ENCODE peak calls at places on chromosomes 16 and 17, in nine cellular contexts. One of them, this sample, is unnamed.

GRCh38 chr17:50212121-50212843 is 10.9 kb upstream of the COL1A1 start:
- DNase-seq in C1 segment of cervical spinal cord: no peak
- DNase-seq in astrocyte of the cerebellum: no peak
- DNase-seq in NCI-H510A: no peak
- DNase-seq in RPMI8226: no peak
- DNase-seq in GM23248: peak; percentile 91
- DNase-seq in cardiac fibroblast: peak; percentile 68
- DNase-seq in GM03348: peak; percentile 43
- DNase-seq in HT-29: no peak
- DNase-seq in this sample: no peak

GRCh38 chr17:70307430-70307829 is 138.1 kb downstream of the KCNJ2 start:
- DNase-seq in C1 segment of cervical spinal cord: no peak
- DNase-seq in astrocyte of the cerebellum: peak; percentile 79
- DNase-seq in NCI-H510A: no peak
- DNase-seq in RPMI8226: no peak
- DNase-seq in GM23248: peak; percentile 52
- DNase-seq in cardiac fibroblast: peak; percentile 58
- DNase-seq in GM03348: peak; percentile 9
- DNase-seq in HT-29: no peak
- DNase-seq in this sample: no peak

GRCh38 chr17:77958716-77959215 is 263 bp downstream of the TNRC6C start:
- DNase-seq in C1 segment of cervical spinal cord: no peak
- DNase-seq in astrocyte of the cerebellum: no peak
- DNase-seq in NCI-H510A: no peak
- DNase-seq in RPMI8226: peak; percentile 21
- DNase-seq in GM23248: no peak
- DNase-seq in cardiac fibroblast: no peak
- DNase-seq in GM03348: peak; percentile 61
- DNase-seq in HT-29: no peak
- DNase-seq in this sample: no peak

GRCh38 chr16:38941-39892 is 14.2 kb downstream of the POLR3K start:
- DNase-seq in C1 segment of cervical spinal cord: no peak
- DNase-seq in astrocyte of the cerebellum: no peak
- DNase-seq in NCI-H510A: peak; percentile 32
- DNase-seq in RPMI8226: peak; percentile 91
- DNase-seq in GM23248: no peak
- DNase-seq in cardiac fibroblast: no peak
- DNase-seq in GM03348: no peak
- DNase-seq in HT-29: peak; percentile 92
- DNase-seq in this sample: peak; percentile 62

GRCh38 chr17:79981661-79982101 is 54.0 kb downstream of the TBC1D16 start:
- DNase-seq in C1 segment of cervical spinal cord: no peak
- DNase-seq in astrocyte of the cerebellum: no peak
- DNase-seq in NCI-H510A: no peak
- DNase-seq in RPMI8226: no peak
- DNase-seq in GM23248: no peak
- DNase-seq in cardiac fibroblast: no peak
- DNase-seq in GM03348: no peak
- DNase-seq in HT-29: no peak
- DNase-seq in this sample: no peak

GRCh38 chr17:1312261-1312870 is 32.9 kb downstream of the TRARG1 start:
- DNase-seq in C1 segment of cervical spinal cord: no peak
- DNase-seq in astrocyte of the cerebellum: no peak
- DNase-seq in NCI-H510A: no peak
- DNase-seq in RPMI8226: peak; percentile 16
- DNase-seq in GM23248: no peak
- DNase-seq in cardiac fibroblast: no peak
- DNase-seq in GM03348: no peak
- DNase-seq in HT-29: no peak
- DNase-seq in this sample: no peak

GRCh38 chr16:4245400-4245799 is 3.5 kb upstream of the SRL start:
- DNase-seq in C1 segment of cervical spinal cord: no peak
- DNase-seq in astrocyte of the cerebellum: no peak
- DNase-seq in NCI-H510A: no peak
- DNase-seq in RPMI8226: no peak
- DNase-seq in GM23248: peak; percentile 32
- DNase-seq in cardiac fibroblast: peak; percentile 13
- DNase-seq in GM03348: peak; percentile 37
- DNase-seq in HT-29: no peak
- DNase-seq in this sample: no peak

GRCh38 chr17:43907425-43907981 is at the start of gene MPP2:
- DNase-seq in C1 segment of cervical spinal cord: peak; percentile 86
- DNase-seq in astrocyte of the cerebellum: peak; percentile 32
- DNase-seq in NCI-H510A: peak; percentile 61
- DNase-seq in RPMI8226: peak; percentile 75
- DNase-seq in GM23248: peak; percentile 89
- DNase-seq in cardiac fibroblast: peak; percentile 61
- DNase-seq in GM03348: peak; percentile 86
- DNase-seq in HT-29: peak; percentile 27
- DNase-seq in this sample: peak; percentile 43

GRCh38 chr16:50627419-50627818 is 53.7 kb downstream of the SNX20 start:
- DNase-seq in C1 segment of cervical spinal cord: peak; percentile 8
- DNase-seq in astrocyte of the cerebellum: no peak
- DNase-seq in NCI-H510A: no peak
- DNase-seq in RPMI8226: peak; percentile 72
- DNase-seq in GM23248: peak; percentile 18
- DNase-seq in cardiac fibroblast: no peak
- DNase-seq in GM03348: no peak
- DNase-seq in HT-29: no peak
- DNase-seq in this sample: no peak

GRCh38 chr16:89350701-89351380 is 133.3 kb downstream of the ZNF778 start:
- DNase-seq in C1 segment of cervical spinal cord: no peak
- DNase-seq in astrocyte of the cerebellum: no peak
- DNase-seq in NCI-H510A: no peak
- DNase-seq in RPMI8226: no peak
- DNase-seq in GM23248: peak; percentile 46
- DNase-seq in cardiac fibroblast: no peak
- DNase-seq in GM03348: no peak
- DNase-seq in HT-29: no peak
- DNase-seq in this sample: no peak

GRCh38 chr17:12644623-12645022 is 21.1 kb upstream of the MYOCD start:
- DNase-seq in C1 segment of cervical spinal cord: no peak
- DNase-seq in astrocyte of the cerebellum: no peak
- DNase-seq in NCI-H510A: no peak
- DNase-seq in RPMI8226: no peak
- DNase-seq in GM23248: no peak
- DNase-seq in cardiac fibroblast: no peak
- DNase-seq in GM03348: no peak
- DNase-seq in HT-29: no peak
- DNase-seq in this sample: no peak

GRCh38 chr16:76854234-76854633 is 336.8 kb upstream of the MON1B start:
- DNase-seq in C1 segment of cervical spinal cord: no peak
- DNase-seq in astrocyte of the cerebellum: no peak
- DNase-seq in NCI-H510A: no peak
- DNase-seq in RPMI8226: peak; percentile 15
- DNase-seq in GM23248: peak; percentile 0
- DNase-seq in cardiac fibroblast: peak; percentile 18
- DNase-seq in GM03348: no peak
- DNase-seq in HT-29: peak; percentile 34
- DNase-seq in this sample: no peak

GRCh38 chr17:80877829-80878303 is 113.8 kb upstream of the CHMP6 start:
- DNase-seq in C1 segment of cervical spinal cord: no peak
- DNase-seq in astrocyte of the cerebellum: no peak
- DNase-seq in NCI-H510A: no peak
- DNase-seq in RPMI8226: no peak
- DNase-seq in GM23248: no peak
- DNase-seq in cardiac fibroblast: no peak
- DNase-seq in GM03348: no peak
- DNase-seq in HT-29: no peak
- DNase-seq in this sample: no peak

GRCh38 chr17:58181796-58182195 is 10.7 kb upstream of the EPX start:
- DNase-seq in C1 segment of cervical spinal cord: no peak
- DNase-seq in astrocyte of the cerebellum: no peak
- DNase-seq in NCI-H510A: no peak
- DNase-seq in RPMI8226: no peak
- DNase-seq in GM23248: no peak
- DNase-seq in cardiac fibroblast: no peak
- DNase-seq in GM03348: no peak
- DNase-seq in HT-29: no peak
- DNase-seq in this sample: no peak

GRCh38 chr16:73071131-73071940 is 23.4 kb upstream of the ZFHX3 start:
- DNase-seq in C1 segment of cervical spinal cord: peak; percentile 19
- DNase-seq in astrocyte of the cerebellum: no peak
- DNase-seq in NCI-H510A: no peak
- DNase-seq in RPMI8226: no peak
- DNase-seq in GM23248: peak; percentile 44
- DNase-seq in cardiac fibroblast: peak; percentile 40
- DNase-seq in GM03348: peak; percentile 38
- DNase-seq in HT-29: peak; percentile 69
- DNase-seq in this sample: peak; percentile 96

GRCh38 chr17:31699281-31699680 is 159.8 kb downstream of the COPRS start:
- DNase-seq in C1 segment of cervical spinal cord: no peak
- DNase-seq in astrocyte of the cerebellum: no peak
- DNase-seq in NCI-H510A: no peak
- DNase-seq in RPMI8226: peak; percentile 62
- DNase-seq in GM23248: peak; percentile 11
- DNase-seq in cardiac fibroblast: no peak
- DNase-seq in GM03348: no peak
- DNase-seq in HT-29: peak; percentile 47
- DNase-seq in this sample: no peak

GRCh38 chr17:74427048-74427762 is 4.7 kb upstream of the GPRC5C start:
- DNase-seq in C1 segment of cervical spinal cord: no peak
- DNase-seq in astrocyte of the cerebellum: no peak
- DNase-seq in NCI-H510A: no peak
- DNase-seq in RPMI8226: no peak
- DNase-seq in GM23248: no peak
- DNase-seq in cardiac fibroblast: no peak
- DNase-seq in GM03348: no peak
- DNase-seq in HT-29: peak; percentile 93
- DNase-seq in this sample: no peak

GRCh38 chr17:60606036-60606435 is 6.0 kb downstream of the PPM1D start:
- DNase-seq in C1 segment of cervical spinal cord: no peak
- DNase-seq in astrocyte of the cerebellum: no peak
- DNase-seq in NCI-H510A: no peak
- DNase-seq in RPMI8226: no peak
- DNase-seq in GM23248: no peak
- DNase-seq in cardiac fibroblast: peak; percentile 14
- DNase-seq in GM03348: no peak
- DNase-seq in HT-29: no peak
- DNase-seq in this sample: no peak

GRCh38 chr16:85221081-85221809 is 109.0 kb upstream of the CIBAR2 start:
- DNase-seq in C1 segment of cervical spinal cord: no peak
- DNase-seq in astrocyte of the cerebellum: no peak
- DNase-seq in NCI-H510A: no peak
- DNase-seq in RPMI8226: no peak
- DNase-seq in GM23248: no peak
- DNase-seq in cardiac fibroblast: no peak
- DNase-seq in GM03348: no peak
- DNase-seq in HT-29: no peak
- DNase-seq in this sample: no peak

GRCh38 chr16:58409316-58409973 is 17.2 kb downstream of the GINS3 start:
- DNase-seq in C1 segment of cervical spinal cord: peak; percentile 9
- DNase-seq in astrocyte of the cerebellum: peak; percentile 83
- DNase-seq in NCI-H510A: no peak
- DNase-seq in RPMI8226: peak; percentile 79
- DNase-seq in GM23248: peak; percentile 69
- DNase-seq in cardiac fibroblast: peak; percentile 71
- DNase-seq in GM03348: peak; percentile 60
- DNase-seq in HT-29: no peak
- DNase-seq in this sample: no peak

GRCh38 chr16:4798456-4798855 is 3.3 kb downstream of the SMIM22 start:
- DNase-seq in C1 segment of cervical spinal cord: no peak
- DNase-seq in astrocyte of the cerebellum: no peak
- DNase-seq in NCI-H510A: no peak
- DNase-seq in RPMI8226: no peak
- DNase-seq in GM23248: no peak
- DNase-seq in cardiac fibroblast: no peak
- DNase-seq in GM03348: no peak
- DNase-seq in HT-29: no peak
- DNase-seq in this sample: no peak

GRCh38 chr17:12406623-12407228 is 259.0 kb upstream of the MYOCD start:
- DNase-seq in C1 segment of cervical spinal cord: no peak
- DNase-seq in astrocyte of the cerebellum: no peak
- DNase-seq in NCI-H510A: no peak
- DNase-seq in RPMI8226: no peak
- DNase-seq in GM23248: peak; percentile 2
- DNase-seq in cardiac fibroblast: no peak
- DNase-seq in GM03348: peak; percentile 45
- DNase-seq in HT-29: no peak
- DNase-seq in this sample: no peak

GRCh38 chr17:14755002-14755401 is 454.1 kb downstream of the HS3ST3B1 start:
- DNase-seq in C1 segment of cervical spinal cord: no peak
- DNase-seq in astrocyte of the cerebellum: no peak
- DNase-seq in NCI-H510A: no peak
- DNase-seq in RPMI8226: no peak
- DNase-seq in GM23248: no peak
- DNase-seq in cardiac fibroblast: no peak
- DNase-seq in GM03348: no peak
- DNase-seq in HT-29: no peak
- DNase-seq in this sample: no peak

GRCh38 chr17:45368661-45369060 is 51.8 kb upstream of the MAP3K14 start:
- DNase-seq in C1 segment of cervical spinal cord: no peak
- DNase-seq in astrocyte of the cerebellum: peak; percentile 91
- DNase-seq in NCI-H510A: no peak
- DNase-seq in RPMI8226: no peak
- DNase-seq in GM23248: peak; percentile 45
- DNase-seq in cardiac fibroblast: peak; percentile 39
- DNase-seq in GM03348: no peak
- DNase-seq in HT-29: no peak
- DNase-seq in this sample: no peak

GRCh38 chr17:42252528-42253172 is 23.5 kb downstream of the STAT5B start:
- DNase-seq in C1 segment of cervical spinal cord: no peak
- DNase-seq in astrocyte of the cerebellum: no peak
- DNase-seq in NCI-H510A: no peak
- DNase-seq in RPMI8226: no peak
- DNase-seq in GM23248: peak; percentile 40
- DNase-seq in cardiac fibroblast: peak; percentile 52
- DNase-seq in GM03348: no peak
- DNase-seq in HT-29: no peak
- DNase-seq in this sample: no peak

GRCh38 chr16:1877089-1877488 is 5.1 kb upstream of the MEIOB start:
- DNase-seq in C1 segment of cervical spinal cord: no peak
- DNase-seq in astrocyte of the cerebellum: no peak
- DNase-seq in NCI-H510A: no peak
- DNase-seq in RPMI8226: no peak
- DNase-seq in GM23248: no peak
- DNase-seq in cardiac fibroblast: no peak
- DNase-seq in GM03348: no peak
- DNase-seq in HT-29: no peak
- DNase-seq in this sample: no peak

GRCh38 chr16:590165-590874 is 454 bp downstream of the RAB40C start:
- DNase-seq in C1 segment of cervical spinal cord: no peak
- DNase-seq in astrocyte of the cerebellum: no peak
- DNase-seq in NCI-H510A: no peak
- DNase-seq in RPMI8226: no peak
- DNase-seq in GM23248: peak; percentile 88
- DNase-seq in cardiac fibroblast: peak; percentile 47
- DNase-seq in GM03348: peak; percentile 67
- DNase-seq in HT-29: peak; percentile 59
- DNase-seq in this sample: no peak

This sample was measured in DMS153.